ENCODE peak calls at places on chromosomes 11 and 22, in eight cellular contexts. W is tibial nerve, A is heart right ventricle, P is fibroblast of lung, D is fibroblast of mammary gland, G is upper lobe of right lung, I is tibial artery, H is GM12865. E is an unnamed sample.

GRCh38 chr11:126989942-126990715 is 10.4 kb downstream of the KIRREL3 start:
- DNase-seq in H (peak), D (peak), A (peak), G (peak), P (peak), I (peak), W (peak), E (peak)

GRCh38 chr11:1225386-1226225 is 2.7 kb downstream of the MUC5B start:
- DNase-seq in G (peak), W (no peak), D (no peak), I (no peak), A (no peak), P (no peak), H (no peak), E (peak)

GRCh38 chr22:22743128-22743760 is 98.8 kb downstream of the GGTLC2 start:
- DNase-seq in I (no peak), W (no peak), G (no peak), H (no peak), A (no peak), P (no peak), D (no peak), E (no peak)

GRCh38 chr11:89161949-89162348 is 15.7 kb upstream of the TYR start:
- DNase-seq in D (no peak), A (no peak), H (no peak), P (no peak), G (no peak), I (no peak), W (no peak), E (no peak)

GRCh38 chr11:69252494-69252845 is 41.5 kb upstream of the MYEOV start:
- DNase-seq in G (no peak), P (no peak), A (no peak), H (no peak), I (no peak), D (no peak), W (no peak), E (no peak)

GRCh38 chr11:112584674-112585073 is 324.0 kb upstream of the PLET1 start:
- DNase-seq in H (peak), I (no peak), A (no peak), W (no peak), D (no peak), P (no peak), G (no peak), E (no peak)

GRCh38 chr11:104897891-104898684 is at the start of gene CASP12:
- DNase-seq in G (no peak), P (no peak), A (peak), I (no peak), H (peak), W (no peak), D (no peak), E (no peak)

GRCh38 chr11:19674420-19674819 is 38.2 kb upstream of the NAV2 start:
- DNase-seq in D (no peak), P (no peak), I (no peak), G (no peak), A (no peak), H (no peak), W (no peak), E (no peak)

GRCh38 chr22:35766654-35767580 is 49.2 kb downstream of the APOL5 start:
- DNase-seq in P (peak), G (no peak), W (no peak), H (no peak), A (no peak), D (peak), I (no peak), E (no peak)

GRCh38 chr11:29243616-29244015 is 773.2 kb downstream of the KCNA4 start:
- DNase-seq in H (no peak), W (no peak), G (no peak), A (no peak), P (peak), D (no peak), I (no peak), E (no peak)

GRCh38 chr22:30048711-30049110 is 31.6 kb upstream of the HORMAD2 start:
- DNase-seq in W (no peak), I (no peak), G (no peak), P (no peak), D (no peak), A (no peak), H (no peak), E (no peak)

GRCh38 chr11:65869643-65870306 is 2.8 kb downstream of the EFEMP2 start:
- DNase-seq in A (no peak), W (no peak), D (no peak), P (no peak), G (no peak), H (no peak), I (no peak), E (no peak)

GRCh38 chr22:27213291-27213690 is 555.9 kb downstream of the MIAT start:
- DNase-seq in H (no peak), A (no peak), P (peak), D (no peak), I (no peak), G (no peak), W (no peak), E (no peak)

GRCh38 chr11:68687986-68688385 is 3.6 kb downstream of the GAL start:
- DNase-seq in G (peak), P (no peak), H (no peak), A (no peak), D (no peak), W (no peak), I (no peak), E (no peak)

GRCh38 chr22:41001722-41002122 is 50.5 kb downstream of the RBX1 start:
- DNase-seq in D (peak), H (no peak), P (peak), G (no peak), W (no peak), I (no peak), A (no peak), E (no peak)

GRCh38 chr11:111310723-111311122 is 12.4 kb downstream of the POU2AF3 start:
- DNase-seq in D (no peak), I (no peak), P (no peak), A (no peak), G (no peak), H (no peak), W (no peak), E (no peak)

GRCh38 chr11:72578991-72579815 is 95.0 kb downstream of the PDE2A start:
- DNase-seq in H (no peak), I (no peak), G (peak), W (no peak), A (no peak), D (no peak), P (no peak), E (no peak)

GRCh38 chr11:31555938-31556337 is 46.4 kb downstream of the ELP4 start:
- DNase-seq in G (no peak), I (no peak), D (no peak), W (no peak), P (no peak), A (no peak), H (no peak), E (no peak)

GRCh38 chr11:119484741-119485605 is 62.0 kb upstream of the THY1 start:
- DNase-seq in P (no peak), D (no peak), I (peak), G (no peak), W (no peak), A (no peak), H (peak), E (peak)

GRCh38 chr11:61580292-61580888 is 486 bp downstream of the SYT7 start:
- DNase-seq in D (no peak), P (no peak), G (no peak), W (no peak), I (no peak), A (no peak), H (no peak), E (no peak)

GRCh38 chr11:67178878-67179277 is 59.8 kb downstream of the KDM2A start:
- DNase-seq in W (no peak), I (no peak), A (no peak), H (no peak), P (peak), G (no peak), D (peak), E (no peak)

GRCh38 chr11:8807544-8808225 is 103.3 kb upstream of the AKIP1 start:
- DNase-seq in H (no peak), G (no peak), I (peak), W (peak), P (peak), D (peak), A (peak), E (no peak)

GRCh38 chr11:68051191-68052136 is 12.6 kb downstream of the TCIRG1 start:
- DNase-seq in H (no peak), P (no peak), G (peak), W (no peak), I (no peak), A (no peak), D (no peak), E (no peak)

GRCh38 chr11:21566521-21567100 is 626.3 kb upstream of the ANO5 start:
- DNase-seq in H (no peak), W (no peak), P (no peak), D (no peak), G (no peak), A (no peak), I (no peak), E (no peak)

GRCh38 chr11:3194016-3194816 is 24.4 kb downstream of the MRGPRG start:
- DNase-seq in H (no peak), W (no peak), A (no peak), D (no peak), G (no peak), P (no peak), I (no peak), E (peak)

GRCh38 chr22:43887391-43887790 is 4.4 kb downstream of the PNPLA5 start:
- DNase-seq in W (no peak), H (no peak), G (peak), A (no peak), P (no peak), D (no peak), I (no peak), E (no peak)

GRCh38 chr11:128669491-128669890 is 24.4 kb upstream of the FLI1 start:
- DNase-seq in H (no peak), P (peak), I (no peak), W (no peak), D (peak), G (no peak), A (no peak), E (no peak)

GRCh38 chr11:62649486-62649885 is 3.1 kb upstream of the GANAB start:
- DNase-seq in P (no peak), H (no peak), A (no peak), W (no peak), D (no peak), I (no peak), G (no peak), E (no peak)

GRCh38 chr11:125167954-125168821 is 3.6 kb downstream of the PKNOX2 start:
- DNase-seq in H (peak), W (no peak), I (no peak), G (no peak), A (no peak), D (peak), P (peak), E (no peak)

GRCh38 chr11:2180775-2181370 is 9.3 kb upstream of the TH start:
- DNase-seq in P (no peak), H (no peak), G (no peak), W (no peak), D (no peak), I (no peak), A (no peak), E (no peak)

GRCh38 chr22:21896951-21897513 is 29.6 kb upstream of the MAPK1 start:
- DNase-seq in A (no peak), P (no peak), I (no peak), G (peak), W (no peak), H (no peak), D (no peak), E (no peak)

GRCh38 chr11:19524171-19524671 is 188.4 kb upstream of the NAV2 start:
- DNase-seq in G (no peak), H (no peak), I (no peak), W (no peak), A (no peak), D (peak), P (no peak), E (no peak)

GRCh38 chr11:8586805-8587204 is 7.2 kb downstream of the STK33 start:
- DNase-seq in P (no peak), D (no peak), W (no peak), H (no peak), I (no peak), A (no peak), G (no peak), E (no peak)

GRCh38 chr11:73787643-73788537 is at the start of gene MRPL48:
- DNase-seq in H (peak), P (peak), G (peak), I (peak), D (peak), W (peak), A (peak), E (peak)
- TF ChIP-seq CTCF in H (no peak), P (no peak), G (no peak), I (no peak), D (no peak), W (no peak), A (no peak), E (no peak)

GRCh38 chr11:77066229-77067023 is at the start of gene CAPN5:
- DNase-seq in W (peak), G (peak), P (peak), I (peak), A (peak), H (peak), D (peak), E (peak)
- TF ChIP-seq CTCF in W (peak), G (peak), P (peak), I (peak), A (no peak), H (peak), D (peak), E (peak)

GRCh38 chr11:83219095-83219494 is 25.6 kb downstream of the ANKRD42 start:
- DNase-seq in P (no peak), D (peak), W (no peak), A (no peak), G (no peak), H (peak), I (no peak), E (no peak)
- TF ChIP-seq CTCF in P (no peak), D (peak), W (no peak), A (no peak), G (no peak), H (peak), I (peak), E (no peak)

GRCh38 chr11:34492806-34493414 is 20.7 kb downstream of the ELF5 start:
- DNase-seq in H (peak), P (peak), A (peak), I (peak), W (peak), G (no peak), D (peak), E (no peak)
- TF ChIP-seq CTCF in H (peak), P (peak), A (peak), I (peak), W (peak), G (peak), D (peak), E (peak)

GRCh38 chr11:44326615-44327475 is 16.9 kb upstream of the ALX4 start:
- DNase-seq in I (no peak), G (peak), W (no peak), A (no peak), D (peak), H (no peak), P (no peak), E (no peak)

GRCh38 chr11:44324787-44325525 is 15.0 kb upstream of the ALX4 start:
- DNase-seq in P (no peak), D (no peak), W (no peak), I (no peak), H (no peak), A (no peak), G (peak), E (no peak)

GRCh38 chr11:44325698-44326097 is 15.8 kb upstream of the ALX4 start:
- DNase-seq in D (no peak), A (no peak), W (no peak), H (no peak), G (no peak), I (no peak), P (no peak), E (no peak)

GRCh38 chr11:44329472-44330230 is 19.7 kb upstream of the ALX4 start:
- DNase-seq in I (no peak), H (no peak), D (no peak), A (no peak), W (no peak), P (no peak), G (peak), E (no peak)

DNA sequence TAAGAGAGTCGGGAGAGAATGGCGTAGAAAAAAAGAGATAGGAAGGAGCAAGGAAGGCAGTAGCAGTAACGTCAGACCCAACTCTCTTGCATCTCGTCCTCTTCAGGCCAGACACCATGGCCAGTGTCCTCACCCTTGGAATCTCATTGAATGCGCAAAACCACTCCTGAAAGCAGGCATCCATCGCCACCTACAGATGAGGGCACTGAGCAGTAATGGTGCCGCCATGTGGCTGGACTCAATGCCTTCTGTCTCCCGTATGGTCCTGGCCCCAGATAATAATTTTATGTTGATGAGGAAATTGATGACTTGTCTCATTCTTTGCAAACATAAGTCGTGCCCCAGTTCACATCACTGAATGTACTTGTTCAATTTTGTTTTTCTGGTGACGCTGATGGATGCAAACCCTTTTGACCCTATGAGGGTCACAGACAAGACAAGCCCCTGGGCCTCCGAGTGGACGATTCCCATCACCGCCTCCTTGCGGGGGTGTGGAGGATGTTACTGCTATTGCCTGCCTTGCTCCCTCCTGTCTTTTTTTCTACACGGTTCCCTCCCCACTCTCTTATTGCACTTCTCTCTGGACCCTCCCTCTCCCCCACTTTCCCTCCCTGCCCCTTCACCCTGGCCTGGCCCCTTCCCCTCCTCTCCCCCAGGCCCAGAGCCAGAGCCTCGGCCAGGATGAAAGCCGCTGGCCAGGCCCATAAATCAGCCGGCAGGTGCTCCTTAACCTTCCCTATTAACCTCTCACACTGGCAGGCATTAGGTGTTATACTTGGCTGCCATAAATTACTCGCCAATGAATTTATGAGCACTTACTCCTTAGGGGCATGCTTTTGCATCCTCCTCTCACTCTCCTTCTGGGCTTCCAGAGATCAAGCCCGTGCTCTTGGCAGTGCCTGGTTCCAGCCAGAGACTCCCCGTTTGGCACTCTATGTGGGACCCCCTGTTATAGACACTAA is 18.1 kb upstream of the ALX4 start:
- DNase-seq in A (no peak), D (no peak), I (no peak), P (no peak), H (no peak), G (peak), W (no peak), E (no peak)
- TF ChIP-seq CTCF in A (no peak), D (no peak), I (no peak), P (peak), H (no peak), G (no peak), W (no peak), E (no peak)

DNA sequence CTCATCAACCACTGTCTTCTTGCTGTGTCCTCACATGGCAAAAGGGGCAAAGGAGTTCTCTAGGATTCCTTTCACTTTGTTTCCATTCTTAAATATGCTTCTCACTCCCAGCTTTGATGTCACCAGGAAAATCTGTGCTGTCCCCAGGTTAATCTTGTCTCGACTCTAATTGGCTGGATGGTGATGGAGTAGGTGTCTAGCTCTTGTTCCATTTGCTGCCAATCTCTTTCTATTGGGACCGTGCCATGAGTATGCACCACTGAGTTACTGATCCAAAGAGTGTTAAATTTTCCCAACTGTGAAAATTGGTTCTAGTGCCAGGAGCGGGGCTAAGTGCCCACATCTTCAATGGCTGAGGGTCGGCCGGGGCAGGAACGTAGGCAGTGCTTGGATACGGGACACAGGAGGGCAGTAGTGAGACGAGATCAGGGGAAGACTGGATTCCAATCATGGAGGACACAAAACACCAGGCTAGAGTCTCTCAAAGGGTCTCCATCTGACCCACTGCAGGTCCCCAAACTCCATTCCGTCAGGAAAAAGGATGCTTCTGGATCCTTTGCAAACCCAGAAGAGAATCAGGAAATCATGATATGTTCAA is 47.7 kb upstream of the CSNK2A3 start:
- DNase-seq in A (no peak), D (peak), P (no peak), I (no peak), G (no peak), W (no peak), H (peak), E (no peak)
- TF ChIP-seq CTCF in A (no peak), D (peak), P (peak), I (no peak), G (peak), W (no peak), H (peak), E (no peak)

DNA sequence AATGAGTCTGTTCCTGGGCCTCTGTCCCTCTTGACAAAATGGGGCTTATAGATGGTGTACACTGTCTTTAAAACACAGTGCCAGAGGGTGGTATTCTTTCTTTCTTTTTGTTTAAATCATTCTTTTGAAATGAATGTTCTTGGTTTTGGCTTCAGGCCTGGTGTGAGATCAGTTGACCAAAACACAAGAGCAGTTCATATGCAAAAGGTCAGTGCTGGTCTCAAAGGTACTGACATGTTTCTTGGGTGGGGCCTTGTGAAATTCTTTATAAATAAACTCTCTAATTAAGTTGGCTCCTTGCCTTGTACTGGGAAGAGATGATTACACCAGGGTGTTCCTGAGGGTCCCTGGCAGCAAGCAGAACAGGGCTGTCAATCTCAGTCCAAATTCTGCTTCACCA is 110.0 kb downstream of the FBXO7 start:
- DNase-seq in H (no peak), G (no peak), A (no peak), W (peak), I (peak), D (peak), P (peak), E (no peak)
- TF ChIP-seq CTCF in H (no peak), G (no peak), A (no peak), W (no peak), I (no peak), D (no peak), P (no peak), E (no peak)

GRCh38 chr11:130979386-130979972 is 63.2 kb upstream of the SNX19 start:
- DNase-seq in I (no peak), G (no peak), H (peak), P (peak), D (peak), A (no peak), W (no peak), E (no peak)
- TF ChIP-seq CTCF in I (peak), G (no peak), H (peak), P (peak), D (peak), A (no peak), W (no peak), E (no peak)

E was measured in ascending aorta.